ENCODE peak calls at places on chromosome 17, in five cellular contexts. L, A, E, N and I are unnamed samples.
A peak's percentile ranks its signal among the peaks of the same experiment; 100 is the strongest.

GRCh38 chr17:57407287-57408063 is 151.2 kb downstream of the MSI2 start:
- DNase-seq in L (no peak), A (no peak), E (no peak), N (peak; percentile 50), I (no peak)

GRCh38 chr17:77887110-77887463 is 71.4 kb upstream of the TNRC6C start:
- DNase-seq in L (no peak), A (no peak), E (no peak), N (no peak), I (no peak)

GRCh38 chr17:77210946-77211541 is 70.3 kb downstream of the SEC14L1 start:
- DNase-seq in L (no peak), A (no peak), E (no peak), N (no peak), I (no peak)

GRCh38 chr17:75396781-75397180 is 8.7 kb downstream of the GRB2 start:
- DNase-seq in L (no peak), A (no peak), E (no peak), N (no peak), I (no peak)

GRCh38 chr17:77708049-77708448 is 250.5 kb upstream of the TNRC6C start:
- DNase-seq in L (no peak), A (no peak), E (no peak), N (no peak), I (no peak)

GRCh38 chr17:43578699-43579569 is 32.8 kb upstream of the ETV4 start:
- DNase-seq in L (peak; percentile 85), A (no peak), E (no peak), N (peak; percentile 81), I (no peak)

GRCh38 chr17:41551370-41551769 is 20.5 kb downstream of the KRT9 start:
- DNase-seq in L (peak; percentile 46), A (no peak), E (no peak), N (peak; percentile 54), I (no peak)

GRCh38 chr17:4162775-4163498 is 19.9 kb downstream of the CYB5D2 start:
- DNase-seq in L (peak; percentile 13), A (no peak), E (no peak), N (peak; percentile 78), I (no peak)

GRCh38 chr17:50547736-50548083 is 736 bp downstream of the SPATA20 start:
- DNase-seq in L (no peak), A (no peak), E (no peak), N (no peak), I (no peak)

GRCh38 chr17:44829558-44830358 is at the start of gene GJC1:
- DNase-seq in L (no peak), A (peak; percentile 34), E (peak; percentile 83), N (peak; percentile 50), I (peak; percentile 56)

GRCh38 chr17:49117581-49118230 is 14.9 kb upstream of the B4GALNT2 start:
- DNase-seq in L (no peak), A (no peak), E (no peak), N (no peak), I (no peak)

GRCh38 chr17:15257316-15257925 is 7.7 kb downstream of the PMP22 start:
- DNase-seq in L (peak; percentile 72), A (peak; percentile 88), E (peak; percentile 85), N (peak; percentile 76), I (peak; percentile 62)

GRCh38 chr17:58308173-58308984 is 20.2 kb downstream of the TSPOAP1 start:
- DNase-seq in L (no peak), A (peak; percentile 75), E (peak; percentile 86), N (no peak), I (no peak)

GRCh38 chr17:14464741-14465140 is 163.9 kb downstream of the HS3ST3B1 start:
- DNase-seq in L (peak; percentile 70), A (no peak), E (no peak), N (peak; percentile 51), I (no peak)

GRCh38 chr17:55846745-55847144 is 95.9 kb downstream of the PCTP start:
- DNase-seq in L (no peak), A (no peak), E (no peak), N (no peak), I (no peak)

GRCh38 chr17:8701754-8702153 is 42.9 kb downstream of the CCDC42 start:
- DNase-seq in L (no peak), A (no peak), E (no peak), N (no peak), I (no peak)

GRCh38 chr17:63435681-63436522 is 10.2 kb downstream of the CYB561 start:
- DNase-seq in L (no peak), A (no peak), E (peak; percentile 75), N (no peak), I (no peak)

GRCh38 chr17:49434821-49435581 is 20.3 kb upstream of the PHB1 start:
- DNase-seq in L (peak; percentile 41), A (peak; percentile 83), E (peak; percentile 87), N (peak; percentile 66), I (peak; percentile 69)

GRCh38 chr17:67624886-67625656 is 92.7 kb upstream of the NOL11 start:
- DNase-seq in L (no peak), A (peak; percentile 8), E (no peak), N (no peak), I (no peak)

GRCh38 chr17:7352559-7352889 is 562 bp downstream of the KCTD11 start:
- DNase-seq in L (no peak), A (no peak), E (no peak), N (no peak), I (no peak)

GRCh38 chr17:14813649-14814048 is 451.5 kb downstream of the PMP22 start:
- DNase-seq in L (no peak), A (peak; percentile 85), E (peak; percentile 73), N (no peak), I (no peak)

GRCh38 chr17:27919120-27919519 is 26.0 kb upstream of the LYRM9 start:
- DNase-seq in L (no peak), A (no peak), E (no peak), N (no peak), I (no peak)

DNA sequence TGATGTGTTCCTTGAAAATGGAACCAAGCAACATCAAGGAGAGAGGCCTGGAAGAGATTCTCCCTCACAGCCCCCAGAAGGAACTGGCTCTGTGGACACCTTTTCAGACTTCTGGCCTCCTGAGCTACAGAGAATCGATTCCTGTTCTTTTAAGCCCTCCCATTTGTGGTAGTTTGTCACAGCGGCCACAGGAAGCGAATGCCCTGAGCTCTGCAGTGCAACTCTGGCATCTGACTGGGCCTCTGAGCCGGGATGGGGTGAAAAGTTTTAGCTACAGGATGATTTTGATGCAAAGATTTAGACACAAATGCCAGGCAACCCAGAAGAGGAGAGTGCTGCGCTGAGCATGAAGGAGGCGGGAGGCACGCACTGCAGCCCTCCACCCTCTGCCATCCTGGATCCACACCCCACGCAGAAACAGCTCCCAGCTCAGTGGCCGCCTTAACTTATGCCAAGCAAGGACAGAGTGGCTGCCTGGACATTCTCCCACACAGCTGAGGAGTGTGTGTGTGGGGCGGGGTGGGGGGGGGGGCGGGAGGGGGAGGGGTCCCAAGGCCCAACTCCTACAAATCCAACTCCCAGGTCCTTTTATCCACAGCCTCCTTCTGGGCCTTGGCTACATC is 2.2 kb downstream of the TIMP2 start:
- DNase-seq in L (no peak), A (no peak), E (no peak), N (no peak), I (no peak)
- H3K4me3 ChIP-seq in L (peak overlapping the region; percentile 89), A (no peak overlapping the region), E (peak overlapping the region; percentile 83), N (peak overlapping the region; percentile 98), I (no peak overlapping the region)

GRCh38 chr17:81022371-81022729 is 12.6 kb upstream of the BAIAP2 start:
- DNase-seq in L (no peak), A (no peak), E (no peak), N (no peak), I (no peak)

GRCh38 chr17:81021531-81022370 is 13.2 kb upstream of the BAIAP2 start:
- DNase-seq in L (no peak), A (no peak), E (no peak), N (no peak), I (no peak)

GRCh38 chr17:81020443-81020766 is 14.5 kb upstream of the BAIAP2 start:
- DNase-seq in L (no peak), A (no peak), E (no peak), N (no peak), I (no peak)

GRCh38 chr17:81019563-81020442 is 15.1 kb upstream of the BAIAP2 start:
- DNase-seq in L (no peak), A (no peak), E (no peak), N (no peak), I (no peak)

DNA sequence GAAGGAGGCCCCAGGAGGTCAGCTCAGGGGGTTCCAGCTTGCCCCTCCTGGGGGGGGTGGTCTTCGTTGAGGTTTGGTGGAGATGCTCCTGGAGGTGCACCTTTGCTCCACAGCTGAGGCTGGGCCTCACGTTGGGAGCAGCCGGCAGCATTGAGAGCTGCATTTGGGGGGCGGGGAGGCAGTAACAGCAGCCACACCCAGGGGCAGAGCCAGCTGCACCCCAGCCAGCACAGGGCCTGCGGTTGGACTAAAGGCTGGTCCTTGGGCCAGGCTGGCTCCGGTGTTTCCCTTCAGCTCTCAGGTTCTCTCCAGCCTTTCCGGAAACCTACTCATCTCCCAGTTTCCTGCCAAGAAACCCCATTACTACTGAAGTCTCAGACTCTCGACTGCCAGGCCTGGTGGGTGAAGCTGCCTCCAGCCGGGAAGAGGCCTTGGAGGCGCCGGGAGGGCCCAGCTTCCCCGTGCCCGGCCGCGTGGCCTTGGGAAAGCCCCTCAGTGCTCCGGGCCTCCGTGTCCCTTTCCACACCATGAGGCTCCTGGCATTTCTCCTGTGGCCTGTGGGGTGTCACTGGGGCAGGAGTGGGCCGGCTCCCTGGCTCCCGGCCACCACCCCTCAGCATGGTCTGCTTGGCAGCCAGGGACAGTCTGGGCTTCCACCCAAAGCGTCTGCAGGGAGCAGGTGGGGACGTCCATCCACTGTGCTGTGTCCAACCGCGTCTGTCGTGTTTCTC is 14.0 kb upstream of the BAIAP2 start:
- DNase-seq in L (peak; percentile 34), A (no peak), E (no peak), N (no peak), I (no peak)
- H3K27ac ChIP-seq in L (no peak overlapping the region), A (no peak overlapping the region), E (no peak overlapping the region), N (no peak overlapping the region), I (no peak overlapping the region)

DNA sequence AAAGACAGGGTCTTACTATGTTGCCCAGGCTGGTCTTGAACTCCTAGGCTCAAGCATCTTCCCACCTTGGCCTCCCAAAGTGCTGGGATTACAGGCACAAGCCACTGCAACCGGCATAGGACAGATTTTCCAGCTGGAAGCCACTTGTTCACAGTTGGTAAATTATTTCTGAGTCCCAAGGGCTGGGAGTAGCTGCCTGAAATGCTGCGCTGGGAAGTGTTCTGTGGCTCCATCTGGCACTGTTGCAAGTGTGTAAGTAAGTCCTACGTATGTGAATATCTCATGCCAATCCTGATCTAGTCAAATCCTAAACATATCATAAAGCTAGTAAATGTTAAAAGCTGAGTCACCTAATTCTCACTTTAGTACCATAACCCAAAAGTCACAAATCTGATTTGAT is 48.1 kb downstream of the YWHAE start:
- DNase-seq in L (no peak), A (no peak), E (no peak), N (no peak), I (no peak)
- H3K4ac ChIP-seq in L (no peak overlapping the region), A (no peak overlapping the region), E (no peak overlapping the region), N (no peak overlapping the region), I (no peak overlapping the region)

GRCh38 chr17:1590031-1590746 is 27.6 kb upstream of the PITPNA start:
- DNase-seq in L (peak; percentile 90), A (peak; percentile 98), E (no peak), N (peak; percentile 94), I (no peak)
- H3K4me3 ChIP-seq in L (no peak overlapping the region), A (no peak overlapping the region), E (no peak overlapping the region), N (peak overlapping the region; percentile 66), I (no peak overlapping the region)

GRCh38 chr17:38959508-38959907 is 7.7 kb downstream of the FBXO47 start:
- DNase-seq in L (no peak), A (no peak), E (no peak), N (no peak), I (no peak)
- H3K27ac ChIP-seq in L (peak overlapping the region; percentile 98), A (no peak overlapping the region), E (no peak overlapping the region), N (no peak overlapping the region), I (no peak overlapping the region)

GRCh38 chr17:29292071-29292991 is 1.6 kb downstream of the NUFIP2 start:
- DNase-seq in L (peak; percentile 15), A (peak; percentile 63), E (peak; percentile 61), N (peak; percentile 51), I (peak; percentile 41)
- H3K4ac ChIP-seq in L (peak overlapping the region; percentile 94), A (peak overlapping the region; percentile 97), E (no peak overlapping the region), N (no peak overlapping the region), I (no peak overlapping the region)

GRCh38 chr17:68840073-68840472 is 115.1 kb downstream of the ABCA8 start:
- DNase-seq in L (no peak), A (no peak), E (no peak), N (no peak), I (no peak)
- H3K4me3 ChIP-seq in L (no peak overlapping the region), A (no peak overlapping the region), E (no peak overlapping the region), N (no peak overlapping the region), I (no peak overlapping the region)